ENCODE peak calls at places on chromosomes 16 and 17, in nine cellular contexts. F is BJ, B is left ventricle myocardium inferior, Z is germinal center, U is lower lobe of right lung, R is WTC11, T is HEK293T, N is tibial artery, S is NCI-H345. G is an unnamed sample.

GRCh38 chr16:52696126-52696525 is 149.2 kb upstream of the TOX3 start:
- DNase-seq in F (no peak), B (no peak), Z (no peak), U (no peak), R (no peak), T (no peak), N (no peak), S (no peak), G (no peak)

GRCh38 chr17:82655523-82655922 is 7.3 kb upstream of the WDR45B start:
- DNase-seq in F (no peak), B (no peak), Z (no peak), U (peak; percentile 32), R (no peak), T (no peak), N (no peak), S (no peak), G (no peak)

GRCh38 chr17:78623541-78623940 is 46.3 kb upstream of the DNAH17 start:
- DNase-seq in F (no peak), B (no peak), Z (no peak), U (no peak), R (no peak), T (no peak), N (no peak), S (no peak), G (no peak)

GRCh38 chr16:69031877-69032301 is 73.6 kb upstream of the HAS3 start:
- DNase-seq in F (no peak), B (no peak), Z (no peak), U (no peak), R (no peak), T (no peak), N (no peak), S (no peak), G (no peak)

GRCh38 chr16:75320435-75320834 is 69.0 kb upstream of the BCAR1 start:
- DNase-seq in F (no peak), B (no peak), Z (no peak), U (no peak), R (no peak), T (no peak), N (no peak), S (no peak), G (peak; percentile 45)

GRCh38 chr17:69516911-69517310 is 102.4 kb downstream of the MAP2K6 start:
- DNase-seq in F (no peak), B (no peak), Z (peak; percentile 22), U (no peak), R (no peak), T (no peak), N (no peak), S (no peak), G (no peak)

GRCh38 chr17:76262732-76263344 is 2.3 kb upstream of the UBALD2 start:
- DNase-seq in F (no peak), B (no peak), Z (peak; percentile 66), U (no peak), R (no peak), T (no peak), N (no peak), S (no peak), G (no peak)

GRCh38 chr17:21285164-21286065 is 904 bp downstream of the MAP2K3 start:
- DNase-seq in F (no peak), B (no peak), Z (no peak), U (no peak), R (no peak), T (no peak), N (peak; percentile 48), S (no peak), G (no peak)

GRCh38 chr16:89187337-89188063 is 12.8 kb downstream of the SLC22A31 start:
- DNase-seq in F (no peak), B (no peak), Z (peak; percentile 33), U (no peak), R (no peak), T (no peak), N (no peak), S (no peak), G (peak; percentile 64)

GRCh38 chr16:48522041-48522440 is 87.9 kb downstream of the N4BP1 start:
- DNase-seq in F (no peak), B (no peak), Z (no peak), U (no peak), R (no peak), T (no peak), N (no peak), S (no peak), G (no peak)

GRCh38 chr17:16945141-16945493 is 26.8 kb downstream of the TNFRSF13B start:
- DNase-seq in F (no peak), B (no peak), Z (no peak), U (no peak), R (no peak), T (no peak), N (no peak), S (no peak), G (no peak)

GRCh38 chr17:8253801-8254200 is 4.7 kb downstream of the PFAS start:
- DNase-seq in F (no peak), B (no peak), Z (no peak), U (no peak), R (no peak), T (no peak), N (no peak), S (no peak), G (peak; percentile 54)

GRCh38 chr16:12245923-12246290 is 269.4 kb downstream of the SNX29 start:
- DNase-seq in F (no peak), B (no peak), Z (no peak), U (no peak), R (no peak), T (no peak), N (no peak), S (peak; percentile 91), G (no peak)

GRCh38 chr17:10172778-10173177 is 25.6 kb downstream of the GAS7 start:
- DNase-seq in F (no peak), B (no peak), Z (no peak), U (no peak), R (no peak), T (no peak), N (no peak), S (no peak), G (no peak)

GRCh38 chr17:69358688-69359596 is 32.0 kb upstream of the ABCA5 start:
- DNase-seq in F (no peak), B (no peak), Z (peak; percentile 49), U (no peak), R (peak; percentile 55), T (no peak), N (no peak), S (peak; percentile 13), G (no peak)

GRCh38 chr17:41163828-41164227 is 3.3 kb upstream of the KRTAP4-4 start:
- DNase-seq in F (no peak), B (no peak), Z (no peak), U (no peak), R (no peak), T (no peak), N (no peak), S (no peak), G (no peak)

GRCh38 chr16:67872131-67872630 is 671 bp upstream of the EDC4 start:
- DNase-seq in F (no peak), B (no peak), Z (no peak), U (no peak), R (no peak), T (no peak), N (no peak), S (no peak), G (no peak)

GRCh38 chr16:88528902-88529318 is 41.3 kb upstream of the ZC3H18 start:
- DNase-seq in F (no peak), B (no peak), Z (no peak), U (no peak), R (no peak), T (no peak), N (no peak), S (no peak), G (no peak)

GRCh38 chr17:75153854-75154194 is 488 bp downstream of the JPT1 start:
- DNase-seq in F (no peak), B (no peak), Z (no peak), U (peak; percentile 54), R (no peak), T (no peak), N (no peak), S (peak; percentile 53), G (peak; percentile 54)

GRCh38 chr17:8287651-8288335 is 677 bp upstream of the RANGRF start:
- DNase-seq in F (no peak), B (no peak), Z (no peak), U (peak; percentile 76), R (no peak), T (no peak), N (no peak), S (no peak), G (no peak)

GRCh38 chr17:28745052-28745776 is 1.4 kb downstream of the TRAF4 start:
- DNase-seq in F (no peak), B (no peak), Z (no peak), U (peak; percentile 65), R (peak; percentile 68), T (no peak), N (no peak), S (peak; percentile 66), G (peak; percentile 85)

GRCh38 chr16:19722981-19723380 is 4.9 kb downstream of the IQCK start:
- DNase-seq in F (no peak), B (no peak), Z (no peak), U (no peak), R (no peak), T (no peak), N (no peak), S (no peak), G (no peak)

GRCh38 chr16:66660422-66661209 is 35.9 kb downstream of the CMTM4 start:
- DNase-seq in F (peak; percentile 85), B (peak; percentile 60), Z (no peak), U (peak; percentile 66), R (peak; percentile 24), T (peak; percentile 67), N (peak; percentile 73), S (no peak), G (peak; percentile 59)

GRCh38 chr16:4775005-4775404 is 8.0 kb upstream of the ZNF500 start:
- DNase-seq in F (no peak), B (no peak), Z (no peak), U (no peak), R (no peak), T (no peak), N (no peak), S (no peak), G (no peak)

GRCh38 chr16:86991679-86992078 is 325.5 kb downstream of the C16orf95 start:
- DNase-seq in F (no peak), B (no peak), Z (no peak), U (no peak), R (no peak), T (no peak), N (no peak), S (no peak), G (no peak)

GRCh38 chr17:9872852-9873251 is 32.2 kb downstream of the RCVRN start:
- DNase-seq in F (no peak), B (no peak), Z (no peak), U (no peak), R (no peak), T (no peak), N (peak; percentile 35), S (no peak), G (no peak)

GRCh38 chr17:49887086-49887743 is 39.3 kb upstream of the TAC4 start:
- DNase-seq in F (no peak), B (no peak), Z (no peak), U (peak; percentile 85), R (peak; percentile 56), T (no peak), N (no peak), S (no peak), G (no peak)

GRCh38 chr17:64276961-64277505 is 14.0 kb upstream of the TEX2 start:
- DNase-seq in F (no peak), B (no peak), Z (no peak), U (no peak), R (no peak), T (no peak), N (no peak), S (no peak), G (no peak)

GRCh38 chr17:76812248-76812647 is 56.0 kb upstream of the MGAT5B start:
- DNase-seq in F (no peak), B (no peak), Z (no peak), U (no peak), R (no peak), T (no peak), N (no peak), S (no peak), G (no peak)

GRCh38 chr16:16025214-16025968 is 76.0 kb downstream of the ABCC1 start:
- DNase-seq in F (peak; percentile 58), B (no peak), Z (no peak), U (no peak), R (no peak), T (no peak), N (peak; percentile 60), S (no peak), G (no peak)

GRCh38 chr17:75273968-75274708 is 3.1 kb upstream of the MIF4GD start:
- DNase-seq in F (no peak), B (no peak), Z (no peak), U (no peak), R (no peak), T (no peak), N (no peak), S (no peak), G (no peak)

G was measured in glutamatergic neuron.